ENCODE peak calls at places on chromosome 1, in five cellular contexts. One of them, this sample, is unnamed.

GRCh38 chr1:11473635-11474034 is 5.3 kb upstream of the DISP3 start:
- DNase-seq in neural progenitor cell: peak
- DNase-seq in cardiac muscle cell: peak
- DNase-seq in NCI-H345: no peak
- DNase-seq in EL: peak
- DNase-seq in this sample: no peak

GRCh38 chr1:107990606-107991005 is 25.6 kb upstream of the VAV3 start:
- DNase-seq in neural progenitor cell: no peak
- DNase-seq in cardiac muscle cell: no peak
- DNase-seq in NCI-H345: no peak
- DNase-seq in EL: no peak
- DNase-seq in this sample: no peak

GRCh38 chr1:183180634-183181056 is 5.4 kb upstream of the LAMC2 start:
- DNase-seq in neural progenitor cell: no peak
- DNase-seq in cardiac muscle cell: peak
- DNase-seq in NCI-H345: no peak
- DNase-seq in EL: peak
- DNase-seq in this sample: no peak

GRCh38 chr1:35554261-35555211 is 2.7 kb downstream of the KIAA0319L start:
- DNase-seq in neural progenitor cell: no peak
- DNase-seq in cardiac muscle cell: no peak
- DNase-seq in NCI-H345: no peak
- DNase-seq in EL: no peak
- DNase-seq in this sample: peak

GRCh38 chr1:220527279-220528048 is 472 bp upstream of the MARK1 start:
- DNase-seq in neural progenitor cell: peak
- DNase-seq in cardiac muscle cell: peak
- DNase-seq in NCI-H345: peak
- DNase-seq in EL: peak
- DNase-seq in this sample: peak

GRCh38 chr1:159261311-159261710 is 40.8 kb upstream of the FCER1A start:
- DNase-seq in neural progenitor cell: no peak
- DNase-seq in cardiac muscle cell: no peak
- DNase-seq in NCI-H345: no peak
- DNase-seq in EL: no peak
- DNase-seq in this sample: no peak

GRCh38 chr1:65255088-65256050 is 54.0 kb upstream of the DNAJC6 start:
- DNase-seq in neural progenitor cell: peak
- DNase-seq in cardiac muscle cell: peak
- DNase-seq in NCI-H345: peak
- DNase-seq in EL: peak
- DNase-seq in this sample: peak

GRCh38 chr1:38285807-38286530 is 239.4 kb upstream of the POU3F1 start:
- DNase-seq in neural progenitor cell: peak
- DNase-seq in cardiac muscle cell: no peak
- DNase-seq in NCI-H345: no peak
- DNase-seq in EL: no peak
- DNase-seq in this sample: no peak

GRCh38 chr1:234400773-234401172 is 27.5 kb downstream of the COA6 start:
- DNase-seq in neural progenitor cell: no peak
- DNase-seq in cardiac muscle cell: no peak
- DNase-seq in NCI-H345: no peak
- DNase-seq in EL: no peak
- DNase-seq in this sample: no peak

GRCh38 chr1:159000627-159001026 is 9.1 kb upstream of the IFI16 start:
- DNase-seq in neural progenitor cell: peak
- DNase-seq in cardiac muscle cell: peak
- DNase-seq in NCI-H345: no peak
- DNase-seq in EL: peak
- DNase-seq in this sample: no peak

GRCh38 chr1:59083946-59084865 is 212.7 kb upstream of the FGGY start:
- DNase-seq in neural progenitor cell: peak
- DNase-seq in cardiac muscle cell: no peak
- DNase-seq in NCI-H345: no peak
- DNase-seq in EL: peak
- DNase-seq in this sample: no peak

GRCh38 chr1:224430511-224431113 is 4.0 kb downstream of the WDR26 start:
- DNase-seq in neural progenitor cell: no peak
- DNase-seq in cardiac muscle cell: no peak
- DNase-seq in NCI-H345: no peak
- DNase-seq in EL: peak
- DNase-seq in this sample: no peak

GRCh38 chr1:15153842-15154479 is 414 bp downstream of the TMEM51 start:
- DNase-seq in neural progenitor cell: peak
- DNase-seq in cardiac muscle cell: peak
- DNase-seq in NCI-H345: peak
- DNase-seq in EL: peak
- DNase-seq in this sample: peak

GRCh38 chr1:169361281-169361680 is 6.3 kb downstream of the NME7 start:
- DNase-seq in neural progenitor cell: no peak
- DNase-seq in cardiac muscle cell: no peak
- DNase-seq in NCI-H345: no peak
- DNase-seq in EL: peak
- DNase-seq in this sample: no peak

GRCh38 chr1:103156966-103157365 is 48.6 kb upstream of the COL11A1 start:
- DNase-seq in neural progenitor cell: no peak
- DNase-seq in cardiac muscle cell: no peak
- DNase-seq in NCI-H345: no peak
- DNase-seq in EL: peak
- DNase-seq in this sample: no peak

GRCh38 chr1:21882721-21883415 is 54.2 kb downstream of the HSPG2 start:
- DNase-seq in neural progenitor cell: no peak
- DNase-seq in cardiac muscle cell: no peak
- DNase-seq in NCI-H345: no peak
- DNase-seq in EL: peak
- DNase-seq in this sample: no peak

GRCh38 chr1:70042090-70042716 is 163.2 kb downstream of the LRRC40 start:
- DNase-seq in neural progenitor cell: no peak
- DNase-seq in cardiac muscle cell: peak
- DNase-seq in NCI-H345: no peak
- DNase-seq in EL: peak
- DNase-seq in this sample: no peak

GRCh38 chr1:228472655-228473054 is 14.5 kb upstream of the RNF187 start:
- DNase-seq in neural progenitor cell: no peak
- DNase-seq in cardiac muscle cell: no peak
- DNase-seq in NCI-H345: no peak
- DNase-seq in EL: peak
- DNase-seq in this sample: no peak

GRCh38 chr1:50027794-50028193 is 4.0 kb upstream of the AGBL4 start:
- DNase-seq in neural progenitor cell: no peak
- DNase-seq in cardiac muscle cell: no peak
- DNase-seq in NCI-H345: no peak
- DNase-seq in EL: no peak
- DNase-seq in this sample: no peak

GRCh38 chr1:241579434-241579833 is 47.3 kb downstream of the KMO start:
- DNase-seq in neural progenitor cell: no peak
- DNase-seq in cardiac muscle cell: no peak
- DNase-seq in NCI-H345: no peak
- DNase-seq in EL: no peak
- DNase-seq in this sample: no peak

GRCh38 chr1:53107570-53108322 is 34.7 kb downstream of the SLC1A7 start:
- DNase-seq in neural progenitor cell: no peak
- DNase-seq in cardiac muscle cell: no peak
- DNase-seq in NCI-H345: peak
- DNase-seq in EL: peak
- DNase-seq in this sample: no peak

GRCh38 chr1:36352910-36353878 is 29.7 kb upstream of the EVA1B start:
- DNase-seq in neural progenitor cell: no peak
- DNase-seq in cardiac muscle cell: no peak
- DNase-seq in NCI-H345: no peak
- DNase-seq in EL: peak
- DNase-seq in this sample: no peak

GRCh38 chr1:20124451-20125057 is 5.2 kb upstream of the PLA2G2D start:
- DNase-seq in neural progenitor cell: no peak
- DNase-seq in cardiac muscle cell: no peak
- DNase-seq in NCI-H345: no peak
- DNase-seq in EL: peak
- DNase-seq in this sample: no peak

GRCh38 chr1:94259635-94260289 is 22.4 kb upstream of the ARHGAP29 start:
- DNase-seq in neural progenitor cell: no peak
- DNase-seq in cardiac muscle cell: no peak
- DNase-seq in NCI-H345: no peak
- DNase-seq in EL: no peak
- DNase-seq in this sample: no peak

GRCh38 chr1:177912991-177913390 is 56.9 kb downstream of the SEC16B start:
- DNase-seq in neural progenitor cell: no peak
- DNase-seq in cardiac muscle cell: no peak
- DNase-seq in NCI-H345: peak
- DNase-seq in EL: no peak
- DNase-seq in this sample: no peak

GRCh38 chr1:210631399-210631798 is 302.7 kb downstream of the HHAT start:
- DNase-seq in neural progenitor cell: no peak
- DNase-seq in cardiac muscle cell: no peak
- DNase-seq in NCI-H345: no peak
- DNase-seq in EL: no peak
- DNase-seq in this sample: no peak

GRCh38 chr1:96387785-96388184 is 333.8 kb upstream of the PTBP2 start:
- DNase-seq in neural progenitor cell: no peak
- DNase-seq in cardiac muscle cell: no peak
- DNase-seq in NCI-H345: no peak
- DNase-seq in EL: no peak
- DNase-seq in this sample: peak

GRCh38 chr1:6991271-6991670 is 206.0 kb downstream of the CAMTA1 start:
- DNase-seq in neural progenitor cell: no peak
- DNase-seq in cardiac muscle cell: no peak
- DNase-seq in NCI-H345: no peak
- DNase-seq in EL: peak
- DNase-seq in this sample: no peak

GRCh38 chr1:11738096-11738495 is 2.2 kb downstream of the AGTRAP start:
- DNase-seq in neural progenitor cell: no peak
- DNase-seq in cardiac muscle cell: no peak
- DNase-seq in NCI-H345: no peak
- DNase-seq in EL: no peak
- DNase-seq in this sample: no peak

GRCh38 chr1:158425020-158425419 is 1.0 kb downstream of the OR10K2 start:
- DNase-seq in neural progenitor cell: no peak
- DNase-seq in cardiac muscle cell: no peak
- DNase-seq in NCI-H345: no peak
- DNase-seq in EL: no peak
- DNase-seq in this sample: no peak

GRCh38 chr1:152023221-152023620 is 13.6 kb downstream of the S100A11 start:
- DNase-seq in neural progenitor cell: no peak
- DNase-seq in cardiac muscle cell: no peak
- DNase-seq in NCI-H345: no peak
- DNase-seq in EL: no peak
- DNase-seq in this sample: no peak

GRCh38 chr1:145877923-145878486 is 7.7 kb downstream of the ANKRD35 start:
- DNase-seq in neural progenitor cell: no peak
- DNase-seq in cardiac muscle cell: no peak
- DNase-seq in NCI-H345: no peak
- DNase-seq in EL: peak
- DNase-seq in this sample: no peak

GRCh38 chr1:224380003-224380402 is 23.3 kb downstream of the CNIH4 start:
- DNase-seq in neural progenitor cell: no peak
- DNase-seq in cardiac muscle cell: no peak
- DNase-seq in NCI-H345: no peak
- DNase-seq in EL: no peak
- DNase-seq in this sample: no peak

GRCh38 chr1:41327383-41327999 is 33.7 kb upstream of the FOXO6 start:
- DNase-seq in neural progenitor cell: no peak
- DNase-seq in cardiac muscle cell: no peak
- DNase-seq in NCI-H345: no peak
- DNase-seq in EL: no peak
- DNase-seq in this sample: no peak

GRCh38 chr1:232969791-232970190 is 19.4 kb downstream of the NTPCR start:
- DNase-seq in neural progenitor cell: no peak
- DNase-seq in cardiac muscle cell: no peak
- DNase-seq in NCI-H345: no peak
- DNase-seq in EL: no peak
- DNase-seq in this sample: peak

GRCh38 chr1:207884276-207885029 is 26.5 kb downstream of the CD34 start:
- DNase-seq in neural progenitor cell: no peak
- DNase-seq in cardiac muscle cell: no peak
- DNase-seq in NCI-H345: peak
- DNase-seq in EL: no peak
- DNase-seq in this sample: no peak

GRCh38 chr1:212691561-212692071 is 8.0 kb downstream of the BATF3 start:
- DNase-seq in neural progenitor cell: no peak
- DNase-seq in cardiac muscle cell: no peak
- DNase-seq in NCI-H345: no peak
- DNase-seq in EL: no peak
- DNase-seq in this sample: no peak